ENCODE peak calls at places on chromosome 13, in eight cellular contexts. Z is ovary, W is tibial nerve, J is K562, H is transverse colon, N is stomach, A is sigmoid colon, T is A549. K is an unnamed sample.

GRCh38 chr13:79011179-79011578 is 352.2 kb upstream of the OBI1 start:
- DNase-seq in N (no peak), Z (no peak), H (no peak), A (no peak), W (no peak), J (no peak), T (no peak), K (no peak)

GRCh38 chr13:53873558-53873957 is 844.9 kb downstream of the OLFM4 start:
- DNase-seq in J (no peak), Z (no peak), W (no peak), N (no peak), A (no peak), T (no peak), H (no peak), K (no peak)

GRCh38 chr13:79776538-79776937 is 295.6 kb downstream of the NDFIP2 start:
- DNase-seq in N (no peak), T (no peak), Z (no peak), H (peak; percentile 13), J (no peak), W (no peak), A (no peak), K (no peak)

GRCh38 chr13:33471182-33471581 is 185.6 kb upstream of the STARD13 start:
- DNase-seq in H (no peak), J (no peak), A (no peak), N (no peak), T (no peak), W (no peak), Z (no peak), K (no peak)

GRCh38 chr13:93959796-93960533 is 519.5 kb downstream of the DCT start:
- DNase-seq in A (no peak), T (no peak), N (no peak), H (no peak), J (no peak), Z (no peak), W (no peak), K (no peak)

GRCh38 chr13:39590466-39591036 is 12.4 kb downstream of the LHFPL6 start:
- DNase-seq in T (no peak), H (no peak), W (no peak), N (no peak), A (no peak), Z (no peak), J (no peak), K (no peak)

GRCh38 chr13:23440821-23441608 is 7.5 kb upstream of the SACS start:
- DNase-seq in H (no peak), Z (no peak), J (no peak), A (no peak), T (peak; percentile 8), W (no peak), N (no peak), K (no peak)

GRCh38 chr13:59247166-59247565 is 916.6 kb downstream of the DIAPH3 start:
- DNase-seq in A (no peak), N (peak; percentile 49), Z (no peak), J (no peak), T (no peak), H (peak; percentile 38), W (no peak), K (no peak)

GRCh38 chr13:73720216-73720840 is 413.9 kb downstream of the KLF12 start:
- DNase-seq in H (no peak), J (no peak), N (no peak), W (no peak), T (no peak), A (no peak), Z (no peak), K (no peak)

GRCh38 chr13:26976336-26976735 is 195.3 kb downstream of the USP12 start:
- DNase-seq in A (no peak), W (no peak), T (no peak), Z (no peak), J (no peak), N (no peak), H (no peak), K (no peak)

GRCh38 chr13:99908129-99908805 is 63.3 kb downstream of the ZIC5 start:
- DNase-seq in W (no peak), Z (no peak), A (no peak), J (no peak), H (no peak), N (peak; percentile 71), T (no peak), K (no peak)

GRCh38 chr13:84430015-84430414 is 547.7 kb upstream of the SLITRK1 start:
- DNase-seq in H (no peak), W (no peak), T (no peak), Z (no peak), J (no peak), N (no peak), A (no peak), K (no peak)

GRCh38 chr13:64453831-64454230 is 2776.3 kb downstream of the PCDH9 start:
- DNase-seq in T (no peak), N (no peak), A (no peak), H (no peak), Z (no peak), W (no peak), J (no peak), K (no peak)

GRCh38 chr13:39786091-39786490 is 130.6 kb downstream of the COG6 start:
- DNase-seq in H (no peak), J (no peak), W (no peak), T (no peak), Z (no peak), N (no peak), A (no peak), K (no peak)

GRCh38 chr13:26377038-26377437 is 123.1 kb downstream of the CDK8 start:
- DNase-seq in J (peak; percentile 20), Z (no peak), A (no peak), T (peak; percentile 1), N (no peak), W (no peak), H (no peak), K (no peak)

GRCh38 chr13:47233734-47234133 is 336.9 kb upstream of the HTR2A start:
- DNase-seq in J (no peak), H (no peak), N (no peak), W (no peak), A (no peak), T (no peak), Z (no peak), K (no peak)
- TF ChIP-seq EP300 in J (no peak), H (no peak), N (no peak), W (no peak), A (no peak), T (no peak), Z (no peak), K (no peak)

DNA sequence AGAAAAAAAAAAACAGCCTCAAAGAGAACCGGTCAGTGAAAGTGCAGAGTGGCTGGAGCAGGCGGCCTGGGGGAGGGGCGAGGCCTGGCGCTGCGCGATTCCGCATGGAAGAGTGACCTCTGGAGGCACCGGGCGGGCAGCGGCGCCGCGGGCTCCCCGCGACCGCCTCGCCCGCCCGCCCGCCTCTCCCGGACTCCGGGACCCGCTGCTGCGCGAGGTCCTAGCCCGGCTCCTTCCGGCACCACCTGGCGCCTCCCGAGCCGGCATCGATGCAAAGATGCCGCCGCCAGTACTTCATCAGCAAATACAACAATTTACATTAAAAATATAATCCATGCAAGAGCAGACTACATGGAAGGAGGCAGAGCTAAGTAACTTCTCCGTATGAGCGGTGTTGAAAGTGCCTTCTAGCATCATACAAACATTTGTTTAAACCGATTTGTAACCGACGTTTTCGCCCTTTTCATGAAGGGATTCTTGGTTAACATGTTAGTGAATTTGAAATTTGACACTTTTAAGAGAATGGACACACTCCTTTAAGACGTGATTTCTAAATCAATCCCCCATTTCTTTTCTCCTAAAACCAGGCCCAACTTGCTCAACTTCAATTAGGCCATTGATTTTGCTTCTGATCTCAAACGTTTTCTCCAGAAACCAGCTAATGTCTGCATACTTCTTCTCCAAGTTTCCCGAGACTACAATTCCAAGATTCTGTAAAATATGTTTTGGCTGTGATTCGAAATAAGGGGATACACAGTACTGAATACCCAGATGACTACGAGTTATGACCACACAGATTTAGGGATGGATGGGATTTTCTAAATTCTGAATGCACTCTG is 2.1 kb downstream of the EFNB2 start:
- DNase-seq in H (peak; percentile 89), T (peak; percentile 43), N (peak; percentile 86), J (no peak), Z (peak; percentile 76), W (peak; percentile 67), A (peak; percentile 92), K (peak; percentile 85)
- TF ChIP-seq EP300 in H (no peak), T (no peak), N (no peak), J (no peak), Z (no peak), W (peak; percentile 10), A (no peak), K (no peak)

GRCh38 chr13:112330479-112331407 is 45.4 kb upstream of the SPACA7 start:
- DNase-seq in H (no peak), N (no peak), J (no peak), T (no peak), A (no peak), W (no peak), Z (no peak), K (no peak)
- TF ChIP-seq EP300 in H (no peak), N (no peak), J (no peak), T (no peak), A (no peak), W (no peak), Z (no peak), K (no peak)

GRCh38 chr13:113548778-113549621 is 35.6 kb upstream of the TFDP1 start:
- DNase-seq in T (no peak), H (peak; percentile 5), N (no peak), W (no peak), A (no peak), Z (no peak), J (peak; percentile 39), K (no peak)

GRCh38 chr13:113552786-113553540 is 31.6 kb upstream of the TFDP1 start:
- DNase-seq in T (no peak), A (no peak), H (peak; percentile 2), J (no peak), Z (peak; percentile 11), N (peak; percentile 7), W (no peak), K (no peak)

GRCh38 chr13:113550453-113550852 is 34.1 kb upstream of the TFDP1 start:
- DNase-seq in H (peak; percentile 0), J (no peak), A (no peak), T (no peak), N (no peak), Z (no peak), W (no peak), K (no peak)

GRCh38 chr13:113552079-113552478 is 32.5 kb upstream of the TFDP1 start:
- DNase-seq in H (peak; percentile 5), J (no peak), N (peak; percentile 17), W (no peak), A (no peak), T (no peak), Z (no peak), K (no peak)

DNA sequence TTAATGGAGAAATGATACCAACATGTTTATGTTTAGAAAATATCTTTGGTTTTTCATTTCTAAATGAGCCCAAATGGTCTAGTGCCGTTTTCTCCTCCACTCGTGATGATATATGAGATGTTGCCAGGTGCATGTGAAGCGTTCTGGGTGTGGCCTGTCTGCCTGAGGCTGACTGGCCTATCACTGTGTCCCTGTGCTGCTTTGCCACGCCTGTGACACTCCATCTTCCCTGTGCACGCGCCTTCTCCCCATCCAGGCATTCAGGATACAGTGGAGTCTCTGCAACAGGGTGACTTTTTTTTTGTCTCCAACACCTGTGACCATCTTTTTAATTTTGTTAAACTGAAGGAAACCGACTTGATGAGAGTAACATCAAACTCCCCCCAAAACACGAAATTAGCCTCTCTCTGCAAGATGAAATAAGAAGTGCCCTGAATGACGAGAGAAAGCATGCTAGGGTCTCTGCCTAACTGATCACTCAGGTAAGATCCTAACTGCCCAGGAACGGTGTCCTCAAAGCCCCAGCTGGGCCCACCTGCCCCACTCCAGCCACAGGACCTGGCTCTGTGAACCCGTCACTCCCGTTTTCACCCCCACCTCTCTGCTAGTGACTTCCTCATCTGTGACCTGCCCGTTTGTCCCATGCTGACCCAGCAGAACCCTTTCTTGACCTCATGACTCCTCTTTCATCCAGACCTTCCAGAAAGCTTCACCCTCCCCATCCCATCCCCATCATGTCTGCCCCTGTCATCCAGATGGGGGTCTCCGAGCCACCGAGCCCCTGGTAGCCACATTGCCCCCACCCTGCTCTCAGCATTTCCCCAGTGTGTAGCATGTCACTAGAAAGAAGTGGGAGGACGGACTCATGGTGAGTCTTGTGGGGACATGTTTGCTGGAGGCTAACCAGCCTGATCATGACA is 33.2 kb upstream of the TFDP1 start:
- DNase-seq in A (no peak), T (no peak), H (peak; percentile 3), W (no peak), J (peak; percentile 15), Z (no peak), N (peak; percentile 15), K (no peak)
- TF ChIP-seq EP300 in A (no peak), T (no peak), H (no peak), W (no peak), J (no peak), Z (no peak), N (no peak), K (no peak)